ENCODE peak calls at places on chromosomes 16 and 17, in six cellular contexts. J, O, P, S, A and E are unnamed samples.
A peak's percentile ranks its signal among the peaks of the same experiment; 100 is the strongest.

GRCh38 chr16:70163596-70163995 is 10.0 kb upstream of the CLEC18C start:
- DNase-seq in J (no peak), O (no peak), P (no peak), S (no peak), A (peak; percentile 81), E (no peak)

GRCh38 chr17:1030684-1031557 is 34.0 kb downstream of the TIMM22 start:
- DNase-seq in J (peak; percentile 66), O (no peak), P (no peak), S (no peak), A (no peak), E (no peak)

GRCh38 chr17:42107124-42107523 is 5.4 kb downstream of the DHX58 start:
- DNase-seq in J (no peak), O (no peak), P (no peak), S (no peak), A (no peak), E (no peak)

GRCh38 chr17:45346255-45347015 is 29.6 kb upstream of the MAP3K14 start:
- DNase-seq in J (no peak), O (no peak), P (no peak), S (no peak), A (no peak), E (peak; percentile 4)

GRCh38 chr16:69349508-69349907 is 2.1 kb downstream of the TMED6 start:
- DNase-seq in J (no peak), O (no peak), P (no peak), S (no peak), A (no peak), E (no peak)

GRCh38 chr16:89341697-89342694 is 124.5 kb downstream of the ZNF778 start:
- DNase-seq in J (no peak), O (no peak), P (no peak), S (no peak), A (peak; percentile 59), E (no peak)

GRCh38 chr16:66298006-66298405 is 68.5 kb upstream of the CDH5 start:
- DNase-seq in J (no peak), O (no peak), P (no peak), S (no peak), A (no peak), E (no peak)

GRCh38 chr16:85227262-85227923 is 115.1 kb upstream of the CIBAR2 start:
- DNase-seq in J (no peak), O (no peak), P (no peak), S (peak; percentile 74), A (no peak), E (no peak)

GRCh38 chr17:31466096-31466495 is 74.6 kb downstream of the RAB11FIP4 start:
- DNase-seq in J (no peak), O (no peak), P (no peak), S (no peak), A (no peak), E (no peak)

GRCh38 chr17:4856937-4857314 is 23.8 kb downstream of the MINK1 start:
- DNase-seq in J (no peak), O (no peak), P (no peak), S (no peak), A (no peak), E (no peak)

GRCh38 chr17:67490471-67490870 is 113.4 kb downstream of the PITPNC1 start:
- DNase-seq in J (no peak), O (no peak), P (no peak), S (no peak), A (no peak), E (no peak)

GRCh38 chr17:35056013-35056412 is 7.5 kb downstream of the RFFL start:
- DNase-seq in J (no peak), O (no peak), P (no peak), S (no peak), A (no peak), E (no peak)

GRCh38 chr16:89499767-89500166 is 8.4 kb upstream of the SPG7 start:
- DNase-seq in J (no peak), O (no peak), P (no peak), S (no peak), A (no peak), E (no peak)

GRCh38 chr16:82509636-82510035 is 117.1 kb upstream of the CDH13 start:
- DNase-seq in J (no peak), O (no peak), P (no peak), S (no peak), A (no peak), E (no peak)